ENCODE peak calls at places on chromosome 13, in four cellular contexts. H is NCI-H1105; B is body of pancreas; Z is stimulated activated CD4-positive, alpha-beta T cell treated with anti-CD3 and anti-CD28 coated beads, TNF-alpha, amount 100 ng/mL, for 24 hours. F is an unnamed sample.

GRCh38 chr13:103795892-103796478 is 729.8 kb upstream of the SLC10A2 start:
- DNase-seq in H (no peak), B (no peak), Z (no peak), F (no peak)

GRCh38 chr13:80337011-80337688 is 3.8 kb downstream of the SPRY2 start:
- DNase-seq in H (no peak), B (no peak), Z (no peak), F (no peak)

GRCh38 chr13:21322304-21322965 is 136.7 kb downstream of the ZDHHC20 start:
- DNase-seq in H (no peak), B (no peak), Z (no peak), F (no peak)

GRCh38 chr13:113553541-113554332 is 30.8 kb upstream of the TFDP1 start:
- DNase-seq in H (no peak), B (no peak), Z (no peak), F (no peak)

GRCh38 chr13:50518791-50519201 is 324.7 kb downstream of the DLEU7 start:
- DNase-seq in H (no peak), B (no peak), Z (no peak), F (no peak)

GRCh38 chr13:34391071-34391470 is 551.0 kb upstream of the NBEA start:
- DNase-seq in H (no peak), B (no peak), Z (no peak), F (no peak)

GRCh38 chr13:112998506-112999280 is 29.7 kb downstream of the MCF2L start:
- DNase-seq in H (no peak), B (no peak), Z (no peak), F (no peak)

GRCh38 chr13:100673831-100674362 is 698 bp downstream of the TMTC4 start:
- DNase-seq in H (no peak), B (peak), Z (peak), F (peak)

GRCh38 chr13:36712785-36713184 is 39.0 kb downstream of the SERTM1 start:
- DNase-seq in H (no peak), B (no peak), Z (no peak), F (no peak)

GRCh38 chr13:62193919-62194318 is 778.3 kb upstream of the PCDH20 start:
- DNase-seq in H (no peak), B (no peak), Z (no peak), F (no peak)

GRCh38 chr13:71979616-71980015 is 112.6 kb upstream of the DACH1 start:
- DNase-seq in H (no peak), B (peak), Z (no peak), F (no peak)

GRCh38 chr13:98507060-98507797 is 69.7 kb downstream of the STK24 start:
- DNase-seq in H (peak), B (peak), Z (no peak), F (no peak)

GRCh38 chr13:45055198-45055901 is 65.0 kb upstream of the GTF2F2 start:
- DNase-seq in H (no peak), B (peak), Z (peak), F (no peak)

GRCh38 chr13:50162001-50162400 is 146.8 kb downstream of the KCNRG start:
- DNase-seq in H (no peak), B (no peak), Z (no peak), F (peak)

GRCh38 chr13:76741624-76742023 is 144.6 kb downstream of the KCTD12 start:
- DNase-seq in H (no peak), B (no peak), Z (no peak), F (no peak)

GRCh38 chr13:37207646-37208045 is 102.2 kb upstream of the CSNK1A1L start:
- DNase-seq in H (no peak), B (no peak), Z (no peak), F (no peak)

GRCh38 chr13:93558637-93559036 is 332.0 kb downstream of the GPC6 start:
- DNase-seq in H (no peak), B (no peak), Z (no peak), F (no peak)

GRCh38 chr13:112622375-112622774 is 34.4 kb upstream of the TUBGCP3 start:
- DNase-seq in H (no peak), B (no peak), Z (no peak), F (no peak)

GRCh38 chr13:43041368-43041921 is 18.1 kb downstream of the DNAJC15 start:
- DNase-seq in H (no peak), B (no peak), Z (no peak), F (no peak)

GRCh38 chr13:101514100-101514499 is 61.6 kb downstream of the ITGBL1 start:
- DNase-seq in H (no peak), B (no peak), Z (no peak), F (no peak)

GRCh38 chr13:79503069-79503468 is 22.1 kb downstream of the NDFIP2 start:
- DNase-seq in H (no peak), B (no peak), Z (no peak), F (no peak)

GRCh38 chr13:27574661-27575060 is 45.7 kb downstream of the LNX2 start:
- DNase-seq in H (no peak), B (no peak), Z (no peak), F (no peak)

F was measured in HL-60.